ENCODE peak calls at places on chromosomes 3 and 15, in seven cellular contexts. One of them, this sample, is unnamed.

GRCh38 chr3:43038010-43038409 is 58.9 kb downstream of the GASK1A start:
- DNase-seq in WTC11: no peak
- DNase-seq in GM13977: no peak
- DNase-seq in endodermal cell: no peak
- DNase-seq in MCF 10A: no peak
- DNase-seq in suprapubic skin: no peak
- DNase-seq in ovary: no peak
- DNase-seq in this sample: no peak

GRCh38 chr3:171825222-171825828 is 15.0 kb upstream of the PLD1 start:
- DNase-seq in WTC11: no peak
- DNase-seq in GM13977: no peak
- DNase-seq in endodermal cell: no peak
- DNase-seq in MCF 10A: peak; percentile 95
- DNase-seq in suprapubic skin: no peak
- DNase-seq in ovary: no peak
- DNase-seq in this sample: no peak

GRCh38 chr15:69414702-69415161 is 583 bp downstream of the KIF23 start:
- DNase-seq in WTC11: peak; percentile 52
- DNase-seq in GM13977: peak; percentile 53
- DNase-seq in endodermal cell: peak; percentile 81
- DNase-seq in MCF 10A: peak; percentile 81
- DNase-seq in suprapubic skin: no peak
- DNase-seq in ovary: peak; percentile 43
- DNase-seq in this sample: peak; percentile 44

GRCh38 chr3:42991369-42992315 is 12.5 kb downstream of the GASK1A start:
- DNase-seq in WTC11: no peak
- DNase-seq in GM13977: no peak
- DNase-seq in endodermal cell: no peak
- DNase-seq in MCF 10A: no peak
- DNase-seq in suprapubic skin: no peak
- DNase-seq in ovary: no peak
- DNase-seq in this sample: no peak

GRCh38 chr3:157122116-157122515 is 37.8 kb downstream of the CCNL1 start:
- DNase-seq in WTC11: no peak
- DNase-seq in GM13977: no peak
- DNase-seq in endodermal cell: no peak
- DNase-seq in MCF 10A: peak; percentile 80
- DNase-seq in suprapubic skin: no peak
- DNase-seq in ovary: no peak
- DNase-seq in this sample: no peak

GRCh38 chr15:77685082-77685815 is 52.5 kb upstream of the LINGO1 start:
- DNase-seq in WTC11: no peak
- DNase-seq in GM13977: no peak
- DNase-seq in endodermal cell: no peak
- DNase-seq in MCF 10A: no peak
- DNase-seq in suprapubic skin: no peak
- DNase-seq in ovary: no peak
- DNase-seq in this sample: no peak

GRCh38 chr15:59501531-59502113 is 63.6 kb downstream of the FAM81A start:
- DNase-seq in WTC11: peak; percentile 72
- DNase-seq in GM13977: peak; percentile 64
- DNase-seq in endodermal cell: peak; percentile 87
- DNase-seq in MCF 10A: peak; percentile 75
- DNase-seq in suprapubic skin: no peak
- DNase-seq in ovary: no peak
- DNase-seq in this sample: peak; percentile 70

GRCh38 chr3:10983219-10983916 is 9.2 kb upstream of the SLC6A1 start:
- DNase-seq in WTC11: peak; percentile 42
- DNase-seq in GM13977: peak; percentile 74
- DNase-seq in endodermal cell: peak; percentile 90
- DNase-seq in MCF 10A: peak; percentile 61
- DNase-seq in suprapubic skin: no peak
- DNase-seq in ovary: no peak
- DNase-seq in this sample: no peak

GRCh38 chr15:32778391-32779176 is 60.8 kb downstream of the GREM1 start:
- DNase-seq in WTC11: no peak
- DNase-seq in GM13977: no peak
- DNase-seq in endodermal cell: no peak
- DNase-seq in MCF 10A: no peak
- DNase-seq in suprapubic skin: no peak
- DNase-seq in ovary: no peak
- DNase-seq in this sample: no peak

GRCh38 chr15:58551764-58552504 is 120.1 kb downstream of the LIPC start:
- DNase-seq in WTC11: no peak
- DNase-seq in GM13977: no peak
- DNase-seq in endodermal cell: peak; percentile 53
- DNase-seq in MCF 10A: peak; percentile 93
- DNase-seq in suprapubic skin: no peak
- DNase-seq in ovary: no peak
- DNase-seq in this sample: no peak

GRCh38 chr15:52340093-52340492 is 44.5 kb upstream of the MYO5C start:
- DNase-seq in WTC11: peak; percentile 22
- DNase-seq in GM13977: no peak
- DNase-seq in endodermal cell: no peak
- DNase-seq in MCF 10A: no peak
- DNase-seq in suprapubic skin: no peak
- DNase-seq in ovary: no peak
- DNase-seq in this sample: peak; percentile 26

GRCh38 chr3:180590396-180590795 is 11.6 kb upstream of the TTC14 start:
- DNase-seq in WTC11: no peak
- DNase-seq in GM13977: no peak
- DNase-seq in endodermal cell: no peak
- DNase-seq in MCF 10A: no peak
- DNase-seq in suprapubic skin: no peak
- DNase-seq in ovary: no peak
- DNase-seq in this sample: no peak

GRCh38 chr15:22257668-22258401 is 177.5 kb downstream of the OR4M2 start:
- DNase-seq in WTC11: no peak
- DNase-seq in GM13977: no peak
- DNase-seq in endodermal cell: no peak
- DNase-seq in MCF 10A: no peak
- DNase-seq in suprapubic skin: no peak
- DNase-seq in ovary: no peak
- DNase-seq in this sample: no peak

GRCh38 chr3:133123636-133124035 is 85.4 kb downstream of the TMEM108 start:
- DNase-seq in WTC11: no peak
- DNase-seq in GM13977: no peak
- DNase-seq in endodermal cell: no peak
- DNase-seq in MCF 10A: no peak
- DNase-seq in suprapubic skin: no peak
- DNase-seq in ovary: no peak
- DNase-seq in this sample: no peak
- TF ChIP-seq CTCF in WTC11: no peak
- TF ChIP-seq CTCF in GM13977: no peak
- TF ChIP-seq CTCF in endodermal cell: no peak
- TF ChIP-seq CTCF in MCF 10A: no peak
- TF ChIP-seq CTCF in suprapubic skin: no peak
- TF ChIP-seq CTCF in ovary: no peak
- TF ChIP-seq CTCF in this sample: no peak

GRCh38 chr3:33798418-33799201 is at the start of gene PDCD6IP:
- DNase-seq in WTC11: peak; percentile 91
- DNase-seq in GM13977: peak; percentile 90
- DNase-seq in endodermal cell: peak; percentile 97
- DNase-seq in MCF 10A: peak; percentile 92
- DNase-seq in suprapubic skin: peak; percentile 96
- DNase-seq in ovary: peak; percentile 90
- DNase-seq in this sample: peak; percentile 93
- TF ChIP-seq CTCF in WTC11: no peak
- TF ChIP-seq CTCF in GM13977: no peak
- TF ChIP-seq CTCF in endodermal cell: peak; percentile 40
- TF ChIP-seq CTCF in MCF 10A: no peak
- TF ChIP-seq CTCF in suprapubic skin: no peak
- TF ChIP-seq CTCF in ovary: no peak
- TF ChIP-seq CTCF in this sample: no peak

GRCh38 chr15:95591270-95591669 is 739.2 kb upstream of the NR2F2 start:
- DNase-seq in WTC11: no peak
- DNase-seq in GM13977: no peak
- DNase-seq in endodermal cell: no peak
- DNase-seq in MCF 10A: no peak
- DNase-seq in suprapubic skin: no peak
- DNase-seq in ovary: no peak
- DNase-seq in this sample: no peak
- TF ChIP-seq CTCF in WTC11: no peak
- TF ChIP-seq CTCF in GM13977: no peak
- TF ChIP-seq CTCF in endodermal cell: no peak
- TF ChIP-seq CTCF in MCF 10A: no peak
- TF ChIP-seq CTCF in suprapubic skin: no peak
- TF ChIP-seq CTCF in ovary: no peak
- TF ChIP-seq CTCF in this sample: no peak

GRCh38 chr3:194575484-194576210 is 57.6 kb downstream of the TMEM44 start:
- DNase-seq in WTC11: peak; percentile 33
- DNase-seq in GM13977: no peak
- DNase-seq in endodermal cell: peak; percentile 67
- DNase-seq in MCF 10A: peak; percentile 92
- DNase-seq in suprapubic skin: no peak
- DNase-seq in ovary: no peak
- DNase-seq in this sample: no peak

GRCh38 chr3:194572131-194572789 is 61.0 kb downstream of the TMEM44 start:
- DNase-seq in WTC11: no peak
- DNase-seq in GM13977: no peak
- DNase-seq in endodermal cell: peak; percentile 72
- DNase-seq in MCF 10A: peak; percentile 79
- DNase-seq in suprapubic skin: peak; percentile 88
- DNase-seq in ovary: no peak
- DNase-seq in this sample: no peak

GRCh38 chr3:194572944-194573491 is 60.2 kb downstream of the TMEM44 start:
- DNase-seq in WTC11: no peak
- DNase-seq in GM13977: no peak
- DNase-seq in endodermal cell: no peak
- DNase-seq in MCF 10A: peak; percentile 66
- DNase-seq in suprapubic skin: no peak
- DNase-seq in ovary: no peak
- DNase-seq in this sample: no peak

GRCh38 chr3:194574639-194575483 is 58.4 kb downstream of the TMEM44 start:
- DNase-seq in WTC11: no peak
- DNase-seq in GM13977: no peak
- DNase-seq in endodermal cell: no peak
- DNase-seq in MCF 10A: peak; percentile 41
- DNase-seq in suprapubic skin: no peak
- DNase-seq in ovary: no peak
- DNase-seq in this sample: no peak

GRCh38 chr3:194573680-194574437 is 59.4 kb downstream of the TMEM44 start:
- DNase-seq in WTC11: peak; percentile 40
- DNase-seq in GM13977: peak; percentile 80
- DNase-seq in endodermal cell: peak; percentile 86
- DNase-seq in MCF 10A: peak; percentile 69
- DNase-seq in suprapubic skin: no peak
- DNase-seq in ovary: no peak
- DNase-seq in this sample: peak; percentile 53
- TF ChIP-seq CTCF in WTC11: peak; percentile 17
- TF ChIP-seq CTCF in GM13977: peak; percentile 87
- TF ChIP-seq CTCF in endodermal cell: peak; percentile 83
- TF ChIP-seq CTCF in MCF 10A: peak; percentile 41
- TF ChIP-seq CTCF in suprapubic skin: no peak
- TF ChIP-seq CTCF in ovary: no peak
- TF ChIP-seq CTCF in this sample: no peak

GRCh38 chr15:85414495-85414894 is 34.1 kb downstream of the AKAP13 start:
- DNase-seq in WTC11: no peak
- DNase-seq in GM13977: peak; percentile 60
- DNase-seq in endodermal cell: no peak
- DNase-seq in MCF 10A: peak; percentile 46
- DNase-seq in suprapubic skin: no peak
- DNase-seq in ovary: no peak
- DNase-seq in this sample: no peak
- TF ChIP-seq CTCF in WTC11: no peak
- TF ChIP-seq CTCF in GM13977: peak; percentile 35
- TF ChIP-seq CTCF in endodermal cell: no peak
- TF ChIP-seq CTCF in MCF 10A: no peak
- TF ChIP-seq CTCF in suprapubic skin: no peak
- TF ChIP-seq CTCF in ovary: no peak
- TF ChIP-seq CTCF in this sample: no peak

GRCh38 chr15:51046799-51047449 is 47.8 kb downstream of the TNFAIP8L3 start:
- DNase-seq in WTC11: no peak
- DNase-seq in GM13977: no peak
- DNase-seq in endodermal cell: no peak
- DNase-seq in MCF 10A: peak; percentile 17
- DNase-seq in suprapubic skin: no peak
- DNase-seq in ovary: peak; percentile 67
- DNase-seq in this sample: no peak
- TF ChIP-seq CTCF in WTC11: no peak
- TF ChIP-seq CTCF in GM13977: no peak
- TF ChIP-seq CTCF in endodermal cell: no peak
- TF ChIP-seq CTCF in MCF 10A: no peak
- TF ChIP-seq CTCF in suprapubic skin: no peak
- TF ChIP-seq CTCF in ovary: no peak
- TF ChIP-seq CTCF in this sample: no peak

GRCh38 chr3:24237971-24238767 is 256.5 kb downstream of the THRB start:
- DNase-seq in WTC11: peak; percentile 39
- DNase-seq in GM13977: peak; percentile 44
- DNase-seq in endodermal cell: peak; percentile 84
- DNase-seq in MCF 10A: peak; percentile 85
- DNase-seq in suprapubic skin: no peak
- DNase-seq in ovary: peak; percentile 34
- DNase-seq in this sample: peak; percentile 20
- TF ChIP-seq CTCF in WTC11: peak; percentile 24
- TF ChIP-seq CTCF in GM13977: peak; percentile 71
- TF ChIP-seq CTCF in endodermal cell: peak; percentile 73
- TF ChIP-seq CTCF in MCF 10A: peak; percentile 65
- TF ChIP-seq CTCF in suprapubic skin: peak; percentile 51
- TF ChIP-seq CTCF in ovary: peak; percentile 62
- TF ChIP-seq CTCF in this sample: peak; percentile 61

DNA sequence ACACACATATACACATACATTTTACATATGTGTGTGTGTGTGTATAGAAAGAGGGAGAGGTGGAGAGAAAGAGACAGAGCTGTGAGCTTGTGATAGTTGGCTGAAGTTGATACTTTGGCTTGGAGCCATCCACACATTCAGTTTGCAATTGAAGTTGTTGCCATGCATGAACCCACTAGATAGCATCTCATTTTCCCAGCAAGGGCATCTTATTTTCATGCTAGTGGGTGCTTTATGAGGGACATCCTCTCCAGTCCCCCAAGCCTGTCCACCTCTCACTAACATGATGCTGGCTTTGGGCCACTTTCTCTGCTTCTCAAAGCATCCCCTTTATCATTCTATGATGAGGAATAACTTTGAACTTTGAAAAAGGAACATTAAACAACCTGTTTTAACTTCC is 228.6 kb downstream of the ZNF621 start:
- DNase-seq in WTC11: no peak
- DNase-seq in GM13977: no peak
- DNase-seq in endodermal cell: no peak
- DNase-seq in MCF 10A: no peak
- DNase-seq in suprapubic skin: no peak
- DNase-seq in ovary: no peak
- DNase-seq in this sample: no peak
- TF ChIP-seq CTCF in WTC11: no peak
- TF ChIP-seq CTCF in GM13977: no peak
- TF ChIP-seq CTCF in endodermal cell: no peak
- TF ChIP-seq CTCF in MCF 10A: no peak
- TF ChIP-seq CTCF in suprapubic skin: no peak
- TF ChIP-seq CTCF in ovary: no peak
- TF ChIP-seq CTCF in this sample: no peak